ENCODE peak calls at places on chromosomes 2 and 18, in five cellular contexts. Y is HL-60, O is K562, Z is breast epithelium, V is GM23338. S is an unnamed sample.

GRCh38 chr2:9145752-9146430 is 60.7 kb upstream of the ASAP2 start:
- DNase-seq in Y (no peak), O (no peak), Z (no peak), V (peak), S (no peak)

GRCh38 chr2:150686391-150686790 is 198.9 kb upstream of the RND3 start:
- DNase-seq in Y (no peak), O (no peak), Z (no peak), V (no peak), S (no peak)

GRCh38 chr2:122703676-122704075 is 948.2 kb downstream of the TSN start:
- DNase-seq in Y (no peak), O (no peak), Z (no peak), V (no peak), S (no peak)

GRCh38 chr18:68150976-68151375 is 563.9 kb downstream of the TMX3 start:
- DNase-seq in Y (no peak), O (no peak), Z (no peak), V (no peak), S (no peak)

GRCh38 chr2:26652361-26653041 is 11.3 kb upstream of the CIB4 start:
- DNase-seq in Y (no peak), O (no peak), Z (no peak), V (no peak), S (no peak)

GRCh38 chr2:53366570-53366969 is 401.0 kb upstream of the CHAC2 start:
- DNase-seq in Y (no peak), O (no peak), Z (no peak), V (no peak), S (no peak)

GRCh38 chr18:79396431-79397287 is 929 bp downstream of the NFATC1 start:
- DNase-seq in Y (peak), O (peak), Z (no peak), V (no peak), S (no peak)

GRCh38 chr2:179771791-179772190 is 89.6 kb downstream of the ZNF385B start:
- DNase-seq in Y (no peak), O (no peak), Z (no peak), V (no peak), S (no peak)

GRCh38 chr2:85611705-85612587 is at the start of gene C2orf68:
- DNase-seq in Y (peak), O (peak), Z (peak), V (peak), S (peak)

GRCh38 chr2:152223997-152224396 is 48.4 kb upstream of the STAM2 start:
- DNase-seq in Y (no peak), O (no peak), Z (no peak), V (no peak), S (no peak)

GRCh38 chr2:27409321-27410073 is at the start of gene PPM1G:
- DNase-seq in Y (peak), O (peak), Z (peak), V (peak), S (peak)

GRCh38 chr2:17719562-17720371 is 33.8 kb downstream of the SMC6 start:
- DNase-seq in Y (no peak), O (peak), Z (no peak), V (peak), S (no peak)

GRCh38 chr2:150853258-150853657 is 365.8 kb upstream of the RND3 start:
- DNase-seq in Y (no peak), O (no peak), Z (no peak), V (no peak), S (no peak)

GRCh38 chr2:236568068-236568921 is 1.3 kb upstream of the ACKR3 start:
- DNase-seq in Y (no peak), O (no peak), Z (peak), V (peak), S (no peak)

GRCh38 chr2:218569661-218570500 is 1.2 kb downstream of the CNOT9 start:
- DNase-seq in Y (peak), O (peak), Z (no peak), V (peak), S (no peak)

GRCh38 chr18:3511980-3512379 is 62.0 kb downstream of the TGIF1 start:
- DNase-seq in Y (peak), O (peak), Z (no peak), V (no peak), S (no peak)

GRCh38 chr2:218428846-218429558 is 10.1 kb downstream of the VIL1 start:
- DNase-seq in Y (no peak), O (no peak), Z (no peak), V (no peak), S (no peak)

GRCh38 chr2:70014959-70015358 is 53.5 kb upstream of the ASPRV1 start:
- DNase-seq in Y (no peak), O (no peak), Z (no peak), V (no peak), S (no peak)

GRCh38 chr2:137155351-137156104 is 390.2 kb downstream of the THSD7B start:
- DNase-seq in Y (no peak), O (no peak), Z (no peak), V (no peak), S (no peak)

GRCh38 chr18:24388975-24389374 is 8.6 kb downstream of the OSBPL1A start:
- DNase-seq in Y (no peak), O (no peak), Z (no peak), V (no peak), S (no peak)

GRCh38 chr2:222862068-222862914 is 1.5 kb downstream of the ACSL3 start:
- DNase-seq in Y (no peak), O (no peak), Z (no peak), V (no peak), S (no peak)

GRCh38 chr2:120429586-120430500 is 83.9 kb downstream of the INHBB start:
- DNase-seq in Y (no peak), O (no peak), Z (no peak), V (peak), S (no peak)

GRCh38 chr2:152508446-152508845 is 173.5 kb downstream of the FMNL2 start:
- DNase-seq in Y (no peak), O (no peak), Z (no peak), V (no peak), S (no peak)

GRCh38 chr2:222322241-222322640 is 23.4 kb upstream of the PAX3 start:
- DNase-seq in Y (no peak), O (no peak), Z (no peak), V (no peak), S (no peak)

GRCh38 chr2:236355911-236356310 is 91.7 kb upstream of the ASB18 start:
- DNase-seq in Y (no peak), O (no peak), Z (no peak), V (no peak), S (no peak)

GRCh38 chr2:233156001-233156400 is 95.5 kb upstream of the ATG16L1 start:
- DNase-seq in Y (no peak), O (no peak), Z (no peak), V (no peak), S (no peak)

GRCh38 chr18:75492897-75493296 is 65.4 kb upstream of the SMIM21 start:
- DNase-seq in Y (no peak), O (no peak), Z (no peak), V (no peak), S (no peak)

GRCh38 chr2:67626656-67627055 is 229.5 kb downstream of the ETAA1 start:
- DNase-seq in Y (no peak), O (no peak), Z (no peak), V (no peak), S (no peak)

GRCh38 chr2:167489307-167489706 is 601.0 kb downstream of the XIRP2 start:
- DNase-seq in Y (no peak), O (no peak), Z (no peak), V (no peak), S (no peak)

GRCh38 chr2:237122214-237122666 is 36.6 kb downstream of the COPS8 start:
- DNase-seq in Y (peak), O (peak), Z (peak), V (peak), S (no peak)

GRCh38 chr2:64988420-64989125 is 626 bp upstream of the SLC1A4 start:
- DNase-seq in Y (peak), O (peak), Z (peak), V (peak), S (peak)

GRCh38 chr2:135694711-135695110 is 46.9 kb upstream of the UBXN4 start:
- DNase-seq in Y (no peak), O (no peak), Z (no peak), V (no peak), S (no peak)

GRCh38 chr2:80303825-80304521 is 579 bp downstream of the LRRTM1 start:
- DNase-seq in Y (no peak), O (peak), Z (no peak), V (peak), S (no peak)
- H3K4me3 ChIP-seq in Y (no peak), O (peak), Z (peak), V (peak), S (peak)

DNA sequence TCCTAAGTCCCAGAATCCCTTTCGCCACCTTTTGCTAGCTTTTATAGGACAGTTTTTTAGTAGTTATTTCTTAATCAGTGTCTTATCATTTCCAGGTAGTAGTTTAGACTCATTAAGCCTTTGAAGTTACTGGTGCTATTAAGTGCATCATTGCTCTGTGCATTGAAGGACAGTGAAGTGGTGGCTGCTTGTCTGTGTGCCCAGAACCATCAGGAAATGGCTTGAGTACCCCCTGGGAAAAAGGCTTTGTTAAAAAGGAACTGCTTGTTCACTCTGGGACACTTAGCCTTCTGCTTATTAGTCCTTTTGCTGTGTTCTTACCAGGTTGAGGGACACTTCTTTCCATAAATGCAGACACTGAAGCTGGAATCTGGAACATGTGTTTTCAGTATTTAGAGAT is 30.0 kb downstream of the DTNA start:
- DNase-seq in Y (no peak), O (no peak), Z (no peak), V (no peak), S (no peak)
- TF ChIP-seq CTCF in Y (no peak), O (no peak), Z (no peak), V (no peak), S (no peak)

GRCh38 chr2:10286216-10287037 is 16.3 kb upstream of the HPCAL1 start:
- DNase-seq in Y (no peak), O (no peak), Z (peak), V (no peak), S (no peak)

GRCh38 chr2:10287766-10288165 is 14.9 kb upstream of the HPCAL1 start:
- DNase-seq in Y (no peak), O (no peak), Z (no peak), V (no peak), S (no peak)

GRCh38 chr2:10284108-10284870 is 18.4 kb upstream of the HPCAL1 start:
- DNase-seq in Y (no peak), O (no peak), Z (peak), V (no peak), S (no peak)

GRCh38 chr2:10285191-10285577 is 17.5 kb upstream of the HPCAL1 start:
- DNase-seq in Y (peak), O (no peak), Z (no peak), V (no peak), S (no peak)

DNA sequence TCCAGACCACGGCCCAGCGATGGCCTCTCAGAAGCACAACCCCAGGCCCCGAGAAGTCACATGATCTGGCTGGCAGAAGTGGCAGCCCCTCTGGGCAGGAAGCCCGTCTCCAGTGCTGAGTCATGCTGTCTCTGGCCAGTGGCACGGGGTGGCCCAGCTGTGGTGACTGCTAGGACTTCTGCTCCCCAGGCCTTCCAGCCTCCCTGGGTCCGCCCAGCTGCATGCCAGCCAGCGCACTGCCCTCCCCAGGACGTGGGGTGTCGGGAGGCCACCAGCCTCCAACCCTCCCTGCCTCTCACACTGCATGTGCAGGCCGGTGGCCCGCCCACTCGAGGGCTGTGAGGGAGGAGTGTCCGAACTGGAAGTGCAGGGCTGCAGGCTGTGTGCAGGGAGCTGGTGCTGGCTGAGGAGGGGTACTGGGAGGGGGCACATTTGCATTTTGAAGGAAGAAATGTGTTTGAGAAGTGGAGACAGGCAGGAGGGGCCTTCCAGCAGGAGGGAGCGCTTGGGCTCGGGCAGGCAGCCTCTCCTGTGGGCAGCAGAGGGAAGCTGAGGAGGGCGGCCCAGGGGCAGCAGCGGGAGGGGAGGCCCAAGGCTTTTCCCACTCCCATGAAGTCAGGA is 17.0 kb upstream of the HPCAL1 start:
- DNase-seq in Y (peak), O (no peak), Z (peak), V (no peak), S (no peak)
- TF ChIP-seq POLR2AphosphoS5 in Y (no peak), O (no peak), Z (no peak), V (no peak), S (peak)

DNA sequence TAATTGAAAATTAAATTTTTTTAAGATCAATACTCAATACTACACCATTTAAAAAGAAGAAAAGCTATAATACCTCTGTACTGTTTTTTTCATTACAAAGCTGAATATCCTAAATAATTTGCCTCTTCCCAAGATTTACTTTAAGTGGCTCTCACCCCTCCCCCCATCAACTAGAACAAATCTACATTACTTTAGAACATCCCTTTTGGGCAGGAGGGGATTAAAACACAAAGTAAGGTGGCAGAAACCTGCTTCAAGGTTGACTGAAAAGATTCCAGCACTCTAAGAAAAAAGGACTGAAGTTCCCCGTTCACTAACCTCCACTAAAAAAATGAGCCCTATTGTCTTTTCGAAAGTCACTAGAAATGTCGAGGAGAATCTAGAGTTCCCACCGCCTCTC is 42.3 kb downstream of the SLC38A11 start:
- DNase-seq in Y (no peak), O (no peak), Z (no peak), V (peak), S (no peak)
- H3K4me3 ChIP-seq in Y (no peak), O (no peak), Z (no peak), V (peak), S (no peak)

S was measured in esophagus muscularis mucosa.